ENCODE peak calls at places on chromosome 14, in seven cellular contexts. W, V, Z, E, L, P and X are unnamed samples.

GRCh38 chr14:24136684-24137528 is 912 bp downstream of the PSME1 start:
- DNase-seq in W (no peak), V (no peak), Z (no peak), E (no peak), L (no peak), P (no peak), X (no peak)

GRCh38 chr14:100018482-100018881 is 46.7 kb upstream of the EVL start:
- DNase-seq in W (peak; percentile 64), V (no peak), Z (no peak), E (no peak), L (no peak), P (no peak), X (no peak)

GRCh38 chr14:88995437-88996198 is 171.2 kb downstream of the TTC8 start:
- DNase-seq in W (peak; percentile 92), V (peak; percentile 81), Z (no peak), E (no peak), L (no peak), P (no peak), X (no peak)

GRCh38 chr14:105077649-105077995 is 12.4 kb upstream of the GPR132 start:
- DNase-seq in W (no peak), V (no peak), Z (no peak), E (no peak), L (no peak), P (no peak), X (no peak)

GRCh38 chr14:26538176-26538575 is 59.7 kb downstream of the NOVA1 start:
- DNase-seq in W (no peak), V (no peak), Z (no peak), E (no peak), L (no peak), P (no peak), X (no peak)

GRCh38 chr14:24978862-24979724 is 70.9 kb downstream of the STXBP6 start:
- DNase-seq in W (no peak), V (no peak), Z (no peak), E (no peak), L (no peak), P (no peak), X (peak; percentile 23)

GRCh38 chr14:38605193-38606114 is 349.6 kb upstream of the CLEC14A start:
- DNase-seq in W (no peak), V (no peak), Z (no peak), E (no peak), L (no peak), P (no peak), X (no peak)

GRCh38 chr14:69863083-69863482 is 16.1 kb upstream of the SMOC1 start:
- DNase-seq in W (no peak), V (no peak), Z (no peak), E (no peak), L (no peak), P (no peak), X (no peak)

GRCh38 chr14:75519826-75520692 is 2.2 kb upstream of the BATF start:
- DNase-seq in W (peak; percentile 67), V (no peak), Z (no peak), E (no peak), L (no peak), P (no peak), X (no peak)

GRCh38 chr14:89429206-89430091 is 12.4 kb upstream of the FOXN3 start:
- DNase-seq in W (no peak), V (no peak), Z (no peak), E (no peak), L (no peak), P (no peak), X (no peak)

GRCh38 chr14:96852823-96853422 is 55.7 kb downstream of the VRK1 start:
- DNase-seq in W (peak; percentile 72), V (peak; percentile 40), Z (no peak), E (no peak), L (peak; percentile 7), P (no peak), X (peak; percentile 9)

GRCh38 chr14:68962681-68963080 is 16.4 kb downstream of the ACTN1 start:
- DNase-seq in W (no peak), V (no peak), Z (no peak), E (no peak), L (no peak), P (no peak), X (no peak)

GRCh38 chr14:68608235-68608962 is 184.5 kb downstream of the ZFP36L1 start:
- DNase-seq in W (no peak), V (no peak), Z (peak; percentile 66), E (no peak), L (no peak), P (no peak), X (no peak)

GRCh38 chr14:69999246-69999645 is 120.0 kb downstream of the SMOC1 start:
- DNase-seq in W (peak; percentile 76), V (peak; percentile 97), Z (no peak), E (no peak), L (no peak), P (no peak), X (no peak)

GRCh38 chr14:32594766-32595165 is 265.7 kb downstream of the AKAP6 start:
- DNase-seq in W (peak; percentile 86), V (no peak), Z (no peak), E (no peak), L (no peak), P (no peak), X (no peak)

GRCh38 chr14:73935666-73936065 is 14.2 kb downstream of the FAM161B start:
- DNase-seq in W (peak; percentile 18), V (no peak), Z (no peak), E (no peak), L (no peak), P (no peak), X (no peak)

GRCh38 chr14:71555654-71556559 is 376.3 kb upstream of the RGS6 start:
- DNase-seq in W (peak; percentile 39), V (no peak), Z (no peak), E (no peak), L (no peak), P (no peak), X (peak; percentile 59)

GRCh38 chr14:89665262-89665661 is 248.2 kb upstream of the FOXN3 start:
- DNase-seq in W (no peak), V (no peak), Z (no peak), E (no peak), L (no peak), P (no peak), X (no peak)

GRCh38 chr14:88625671-88626070 is 62.8 kb downstream of the ZC3H14 start:
- DNase-seq in W (no peak), V (no peak), Z (no peak), E (no peak), L (no peak), P (no peak), X (no peak)

GRCh38 chr14:72608391-72609204 is 285.3 kb downstream of the DPF3 start:
- DNase-seq in W (peak; percentile 93), V (peak; percentile 82), Z (no peak), E (no peak), L (peak; percentile 1), P (no peak), X (no peak)

GRCh38 chr14:63908667-63909264 is 56.0 kb downstream of the SYNE2 start:
- DNase-seq in W (no peak), V (no peak), Z (no peak), E (no peak), L (no peak), P (no peak), X (peak; percentile 16)

GRCh38 chr14:71321556-71322315 is 414.5 kb downstream of the PCNX1 start:
- DNase-seq in W (peak; percentile 67), V (peak; percentile 47), Z (no peak), E (no peak), L (peak; percentile 12), P (peak; percentile 6), X (no peak)

GRCh38 chr14:100400115-100400514 is 77.0 kb downstream of the SLC25A47 start:
- DNase-seq in W (no peak), V (no peak), Z (no peak), E (no peak), L (no peak), P (no peak), X (no peak)

GRCh38 chr14:44428239-44428924 is 78.7 kb downstream of the FSCB start:
- DNase-seq in W (no peak), V (no peak), Z (no peak), E (no peak), L (no peak), P (no peak), X (no peak)

GRCh38 chr14:34930591-34931069 is 52.2 kb upstream of the SRP54 start:
- DNase-seq in W (no peak), V (no peak), Z (no peak), E (no peak), L (no peak), P (no peak), X (peak; percentile 44)

GRCh38 chr14:79011920-79012204 is 841.7 kb downstream of the NRXN3 start:
- DNase-seq in W (no peak), V (no peak), Z (no peak), E (no peak), L (no peak), P (no peak), X (no peak)
- TF ChIP-seq CTCF in W (no peak), V (no peak), Z (no peak), E (no peak), L (no peak), P (no peak), X (no peak)

GRCh38 chr14:23034498-23035302 is at the start of gene PSMB5:
- DNase-seq in W (peak; percentile 95), V (peak; percentile 90), Z (peak; percentile 91), E (peak; percentile 96), L (peak; percentile 84), P (peak; percentile 75), X (peak; percentile 89)
- TF ChIP-seq CTCF in W (no peak), V (peak; percentile 8), Z (no peak), E (no peak), L (no peak), P (peak; percentile 21), X (no peak)

GRCh38 chr14:102924632-102925588 is 2.4 kb downstream of the AMN start:
- DNase-seq in W (no peak), V (no peak), Z (no peak), E (no peak), L (no peak), P (no peak), X (no peak)
- TF ChIP-seq CTCF in W (peak; percentile 17), V (peak; percentile 29), Z (no peak), E (no peak), L (no peak), P (peak; percentile 38), X (no peak)

DNA sequence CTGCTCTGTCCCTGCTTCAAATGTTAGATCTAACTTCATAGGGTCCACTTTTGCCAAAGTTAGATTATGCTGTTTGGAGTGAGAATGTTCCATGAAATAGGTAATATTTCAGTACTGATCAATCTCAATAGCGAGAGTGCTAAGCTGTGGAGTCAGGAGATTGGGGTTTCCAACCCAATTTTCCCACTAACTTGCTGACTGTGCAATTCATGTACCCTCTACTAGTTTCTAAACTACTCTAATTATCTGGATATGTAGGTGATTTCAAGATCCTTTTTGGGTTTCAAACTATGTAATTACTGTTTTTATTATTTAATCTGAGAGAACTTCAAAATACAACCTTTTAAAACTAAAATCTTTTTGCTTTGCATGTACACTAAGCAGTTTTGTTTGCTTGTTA is 45.9 kb downstream of the GPR137C start:
- DNase-seq in W (no peak), V (no peak), Z (no peak), E (no peak), L (no peak), P (no peak), X (no peak)
- TF ChIP-seq CTCF in W (no peak), V (no peak), Z (no peak), E (no peak), L (no peak), P (no peak), X (no peak)

GRCh38 chr14:93788557-93789365 is 476 bp upstream of the PRIMA1 start:
- DNase-seq in W (peak; percentile 14), V (no peak), Z (peak; percentile 37), E (no peak), L (no peak), P (peak; percentile 31), X (no peak)
- TF ChIP-seq CTCF in W (no peak), V (no peak), Z (peak; percentile 26), E (no peak), L (peak; percentile 49), P (peak; percentile 38), X (no peak)

GRCh38 chr14:65103150-65103760 is 938 bp upstream of the MAX start:
- DNase-seq in W (peak; percentile 41), V (no peak), Z (no peak), E (no peak), L (no peak), P (no peak), X (no peak)
- TF ChIP-seq CTCF in W (peak; percentile 32), V (peak; percentile 21), Z (no peak), E (no peak), L (peak; percentile 34), P (peak; percentile 44), X (no peak)